ENCODE peak calls at places on chromosomes 7 and 10, in five cellular contexts. O, Z, T, N and I are unnamed samples.

GRCh38 chr10:11338160-11338844 is 273.1 kb downstream of the USP6NL start:
- DNase-seq in N (no peak), Z (no peak), O (no peak), T (no peak), I (no peak)

GRCh38 chr10:59432207-59432900 is 70.0 kb upstream of the FAM13C start:
- DNase-seq in N (no peak), O (no peak), T (no peak), Z (no peak), I (no peak)

GRCh38 chr7:23938937-23939552 is 229.0 kb downstream of the STK31 start:
- DNase-seq in Z (no peak), O (no peak), N (peak), T (no peak), I (no peak)

GRCh38 chr7:122225874-122226273 is 78.7 kb downstream of the FEZF1 start:
- DNase-seq in Z (no peak), T (no peak), O (no peak), N (no peak), I (no peak)

GRCh38 chr10:89165923-89166322 is 41.2 kb downstream of the CH25H start:
- DNase-seq in N (no peak), O (no peak), T (no peak), Z (no peak), I (no peak)

GRCh38 chr7:114152314-114152938 is 233.6 kb upstream of the PPP1R3A start:
- DNase-seq in T (no peak), O (no peak), N (no peak), Z (no peak), I (no peak)

GRCh38 chr10:36455481-36456119 is 669.8 kb upstream of the ANKRD30A start:
- DNase-seq in N (no peak), O (no peak), T (no peak), Z (no peak), I (no peak)

GRCh38 chr10:130957978-130958377 is 353.5 kb downstream of the TCERG1L start:
- DNase-seq in Z (no peak), N (no peak), T (no peak), O (no peak), I (no peak)

GRCh38 chr10:34206078-34206477 is 609.0 kb downstream of the PARD3 start:
- DNase-seq in O (no peak), N (no peak), T (no peak), Z (no peak), I (no peak)
- H3K4me3 ChIP-seq in O (no peak), N (no peak), T (no peak), Z (no peak), I (no peak)

DNA sequence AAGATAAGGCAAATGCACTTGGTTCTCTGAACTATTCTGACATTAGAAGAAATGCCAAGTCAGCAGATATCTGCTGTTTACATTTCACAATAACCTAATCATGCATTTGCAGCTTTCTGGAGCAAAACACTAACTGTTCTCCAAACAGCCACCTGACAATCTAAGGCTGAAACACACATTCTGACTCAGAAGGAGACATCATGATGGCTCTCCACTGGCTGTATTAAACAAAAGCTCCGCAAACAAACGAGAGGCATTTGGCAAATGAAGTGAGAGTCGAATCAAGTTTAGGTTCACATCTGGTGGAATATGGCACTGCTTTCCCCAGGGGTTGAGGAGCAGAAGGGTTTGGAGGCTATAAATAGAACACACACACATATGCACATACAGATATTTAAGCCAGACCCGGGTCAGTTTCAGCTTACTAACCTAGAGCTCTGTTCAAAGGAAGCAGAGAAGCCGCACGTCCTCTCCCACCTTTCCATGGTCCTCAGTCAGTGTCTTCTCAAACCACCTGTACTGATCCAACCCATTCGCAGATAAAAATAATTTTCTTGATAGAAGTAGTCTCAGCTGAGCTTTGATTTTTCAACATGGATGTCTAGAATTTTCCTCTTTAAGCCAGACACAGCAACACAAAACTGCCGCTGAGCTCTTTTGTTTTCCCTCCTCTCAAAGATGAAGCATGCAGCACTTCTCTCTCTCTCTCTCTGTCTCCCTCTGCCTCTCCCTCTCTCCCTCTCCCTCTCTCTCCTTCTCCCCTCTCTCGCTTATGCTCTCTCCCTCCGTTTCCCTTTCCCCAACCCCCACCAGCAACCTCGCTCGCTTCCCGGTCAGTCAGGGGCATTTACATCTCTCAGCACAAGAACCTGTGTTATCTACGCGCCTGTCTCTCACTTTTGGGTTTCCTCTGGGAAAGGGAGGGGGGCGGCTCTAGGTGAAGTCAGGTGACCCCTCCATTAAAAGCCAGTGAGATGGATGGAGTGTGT is 682.8 kb downstream of the MAGI2 start:
- DNase-seq in T (no peak), N (no peak), Z (no peak), O (no peak), I (no peak)
- TF ChIP-seq POLR2A in T (no peak), N (no peak), Z (no peak), O (no peak), I (no peak)

GRCh38 chr10:90968448-90969086 is 47.7 kb upstream of the ANKRD1 start:
- DNase-seq in Z (no peak), N (no peak), O (no peak), T (no peak), I (no peak)

GRCh38 chr10:90967865-90968264 is 47.0 kb upstream of the ANKRD1 start:
- DNase-seq in T (no peak), N (no peak), Z (no peak), O (no peak), I (no peak)

GRCh38 chr10:90969148-90969547 is 48.3 kb upstream of the ANKRD1 start:
- DNase-seq in Z (no peak), O (no peak), T (no peak), N (no peak), I (no peak)

GRCh38 chr10:90966146-90966545 is 45.3 kb upstream of the ANKRD1 start:
- DNase-seq in T (no peak), N (no peak), O (no peak), Z (no peak), I (no peak)

GRCh38 chr10:90969947-90970673 is 49.2 kb upstream of the ANKRD1 start:
- DNase-seq in T (no peak), Z (no peak), N (no peak), O (no peak), I (no peak)
- TF ChIP-seq CTCF in T (no peak), Z (peak), N (no peak), O (no peak), I (no peak)

GRCh38 chr10:5628798-5629788 is 37.3 kb downstream of the ASB13 start:
- DNase-seq in O (no peak), N (no peak), Z (no peak), T (no peak), I (no peak)

GRCh38 chr10:5629789-5630436 is 36.5 kb downstream of the ASB13 start:
- DNase-seq in Z (peak), T (peak), O (peak), N (peak), I (peak)

GRCh38 chr10:5633166-5633565 is 33.2 kb downstream of the ASB13 start:
- DNase-seq in N (no peak), T (no peak), Z (no peak), O (no peak), I (no peak)

GRCh38 chr10:5632430-5632829 is 34.0 kb downstream of the ASB13 start:
- DNase-seq in N (no peak), T (no peak), O (peak), Z (no peak), I (peak)

DNA sequence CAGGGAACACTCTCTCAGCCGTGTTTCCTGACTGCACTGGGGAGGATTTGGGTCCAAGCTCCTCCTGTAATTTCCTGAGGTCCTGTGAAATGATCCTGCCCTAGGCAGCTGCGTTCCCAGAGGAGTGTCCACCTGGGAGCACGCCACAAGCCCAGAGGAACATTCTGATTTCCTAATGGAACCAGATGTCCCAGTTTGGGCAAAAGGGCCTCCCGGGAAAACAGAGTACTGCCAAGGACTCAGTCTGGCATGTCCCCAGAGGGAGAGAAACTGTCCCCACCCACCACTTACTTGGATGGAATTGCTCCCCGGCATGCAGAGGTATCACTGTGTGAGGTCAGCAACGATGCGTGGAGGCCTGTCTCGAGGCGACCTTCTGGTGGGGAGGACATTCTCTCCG is 34.5 kb downstream of the ASB13 start:
- DNase-seq in N (peak), O (peak), T (no peak), Z (no peak), I (no peak)
- H3K4me3 ChIP-seq in N (no peak), O (no peak), T (no peak), Z (no peak), I (no peak)

DNA sequence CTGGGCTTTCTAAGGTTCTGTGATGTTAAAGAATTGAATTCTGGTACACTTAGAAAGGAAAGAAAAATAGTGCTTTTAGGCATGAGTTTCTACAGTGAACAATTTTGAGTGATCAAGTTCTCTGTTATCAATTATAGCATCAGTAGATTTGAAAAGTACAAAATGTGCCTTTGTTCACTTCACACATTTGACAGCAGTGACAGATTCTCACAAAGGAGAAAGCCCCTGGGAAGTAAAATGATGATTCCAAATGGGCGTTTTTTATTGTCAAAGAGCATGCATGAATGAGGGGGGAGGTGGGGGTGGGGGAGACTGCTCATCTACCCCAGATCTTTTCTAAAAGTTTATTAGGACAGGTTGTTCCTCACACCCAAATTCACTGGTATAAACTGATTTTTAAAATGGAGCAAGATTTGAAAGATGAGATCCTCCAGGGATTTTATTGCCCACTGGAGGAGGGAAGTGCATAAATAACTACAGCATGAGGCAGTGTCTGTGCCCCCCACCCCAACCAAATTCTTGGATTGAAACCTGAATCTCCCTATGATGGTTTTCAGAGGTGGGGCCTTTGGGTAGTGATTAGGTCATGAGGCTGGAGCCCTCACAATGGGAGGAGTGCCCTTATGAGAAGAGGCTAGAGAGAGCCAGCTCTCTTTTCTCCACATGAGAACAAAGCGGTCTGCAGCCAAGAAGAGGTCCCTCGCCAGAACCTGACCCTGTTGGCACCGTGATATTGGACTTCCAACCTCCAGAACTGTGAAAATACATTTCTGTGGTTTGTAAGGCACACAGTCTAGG is 79.5 kb downstream of the AOAH start:
- DNase-seq in Z (no peak), T (no peak), N (no peak), O (no peak), I (no peak)
- TF ChIP-seq POLR2A in Z (no peak), T (no peak), N (no peak), O (no peak), I (no peak)

GRCh38 chr7:50982626-50983025 is 199.9 kb upstream of the GRB10 start:
- DNase-seq in N (no peak), Z (no peak), T (no peak), O (no peak), I (no peak)
- TF ChIP-seq CTCF in N (no peak), Z (no peak), T (no peak), O (no peak), I (no peak)

DNA sequence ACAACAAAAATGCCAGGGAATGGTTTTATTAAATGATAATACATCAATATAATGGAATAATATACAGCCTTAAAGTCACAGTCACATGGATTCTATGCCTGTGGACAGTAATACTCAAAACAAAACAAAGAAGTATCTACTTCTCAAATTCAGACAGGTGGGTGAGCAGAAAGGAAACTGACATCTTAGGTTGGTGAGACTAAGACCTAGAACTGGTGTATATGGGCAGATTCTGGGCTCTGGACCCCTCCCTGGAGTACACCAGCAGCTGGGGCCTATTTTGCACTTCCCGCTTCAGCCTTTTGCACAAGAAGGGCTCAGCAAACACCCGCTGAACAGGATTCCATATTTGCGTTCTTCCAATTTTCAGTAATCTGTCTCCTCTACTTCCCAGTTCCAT is 5.4 kb upstream of the FIS1 start:
- DNase-seq in T (no peak), N (no peak), Z (no peak), O (no peak), I (no peak)
- H3K4me3 ChIP-seq in T (no peak), N (no peak), Z (no peak), O (no peak), I (no peak)

GRCh38 chr7:74093671-74094223 is 10.1 kb downstream of the LIMK1 start:
- DNase-seq in O (peak), Z (no peak), N (no peak), T (no peak), I (no peak)
- TF ChIP-seq POLR2A in O (no peak), Z (no peak), N (no peak), T (no peak), I (no peak)

GRCh38 chr7:130037703-130038102 is 13.5 kb downstream of the ZC3HC1 start:
- DNase-seq in O (no peak), Z (no peak), T (no peak), N (no peak), I (peak)
- TF ChIP-seq CTCF in O (peak), Z (peak), T (no peak), N (peak), I (no peak)